ENCODE peak calls at places on chromosomes 11 and 22, in seven cellular contexts. One of them, this sample, is unnamed.

GRCh38 chr11:71444811-71445210 is 3.4 kb downstream of the DHCR7 start:
- DNase-seq in heart left ventricle: no peak
- DNase-seq in MG63: no peak
- DNase-seq in PC-9: no peak
- DNase-seq in EL: no peak
- DNase-seq in left kidney: no peak
- DNase-seq in midbrain: no peak
- DNase-seq in this sample: no peak

GRCh38 chr11:15912291-15912690 is 444.1 kb downstream of the SOX6 start:
- DNase-seq in heart left ventricle: no peak
- DNase-seq in MG63: no peak
- DNase-seq in PC-9: no peak
- DNase-seq in EL: no peak
- DNase-seq in left kidney: no peak
- DNase-seq in midbrain: no peak
- DNase-seq in this sample: no peak

GRCh38 chr11:129894281-129895125 is 875 bp downstream of the NFRKB start:
- DNase-seq in heart left ventricle: no peak
- DNase-seq in MG63: no peak
- DNase-seq in PC-9: no peak
- DNase-seq in EL: peak
- DNase-seq in left kidney: no peak
- DNase-seq in midbrain: no peak
- DNase-seq in this sample: peak

GRCh38 chr22:45208993-45209838 is 31.5 kb downstream of the KIAA0930 start:
- DNase-seq in heart left ventricle: no peak
- DNase-seq in MG63: peak
- DNase-seq in PC-9: no peak
- DNase-seq in EL: peak
- DNase-seq in left kidney: peak
- DNase-seq in midbrain: peak
- DNase-seq in this sample: peak

GRCh38 chr11:110077866-110078325 is 15.3 kb upstream of the ZC3H12C start:
- DNase-seq in heart left ventricle: no peak
- DNase-seq in MG63: no peak
- DNase-seq in PC-9: no peak
- DNase-seq in EL: peak
- DNase-seq in left kidney: no peak
- DNase-seq in midbrain: no peak
- DNase-seq in this sample: peak

GRCh38 chr22:21691773-21692172 is 26.0 kb downstream of the PPIL2 start:
- DNase-seq in heart left ventricle: no peak
- DNase-seq in MG63: no peak
- DNase-seq in PC-9: no peak
- DNase-seq in EL: no peak
- DNase-seq in left kidney: peak
- DNase-seq in midbrain: no peak
- DNase-seq in this sample: no peak

GRCh38 chr11:72589802-72590761 is 84.1 kb downstream of the PDE2A start:
- DNase-seq in heart left ventricle: peak
- DNase-seq in MG63: no peak
- DNase-seq in PC-9: no peak
- DNase-seq in EL: peak
- DNase-seq in left kidney: peak
- DNase-seq in midbrain: no peak
- DNase-seq in this sample: peak

GRCh38 chr11:8831861-8832260 is 79.1 kb upstream of the AKIP1 start:
- DNase-seq in heart left ventricle: no peak
- DNase-seq in MG63: no peak
- DNase-seq in PC-9: no peak
- DNase-seq in EL: no peak
- DNase-seq in left kidney: no peak
- DNase-seq in midbrain: no peak
- DNase-seq in this sample: no peak

GRCh38 chr11:26045082-26045481 is 286.8 kb upstream of the ANO3 start:
- DNase-seq in heart left ventricle: no peak
- DNase-seq in MG63: no peak
- DNase-seq in PC-9: no peak
- DNase-seq in EL: no peak
- DNase-seq in left kidney: no peak
- DNase-seq in midbrain: no peak
- DNase-seq in this sample: peak

GRCh38 chr11:131499199-131499598 is 128.8 kb downstream of the NTM start:
- DNase-seq in heart left ventricle: no peak
- DNase-seq in MG63: no peak
- DNase-seq in PC-9: no peak
- DNase-seq in EL: no peak
- DNase-seq in left kidney: no peak
- DNase-seq in midbrain: no peak
- DNase-seq in this sample: no peak

GRCh38 chr11:7611411-7611810 is 61.9 kb downstream of the CYB5R2 start:
- DNase-seq in heart left ventricle: no peak
- DNase-seq in MG63: no peak
- DNase-seq in PC-9: no peak
- DNase-seq in EL: no peak
- DNase-seq in left kidney: no peak
- DNase-seq in midbrain: no peak
- DNase-seq in this sample: no peak

GRCh38 chr11:47234669-47235075 is 13.9 kb downstream of the ACP2 start:
- DNase-seq in heart left ventricle: peak
- DNase-seq in MG63: no peak
- DNase-seq in PC-9: no peak
- DNase-seq in EL: no peak
- DNase-seq in left kidney: no peak
- DNase-seq in midbrain: no peak
- DNase-seq in this sample: peak

GRCh38 chr22:20811171-20811570 is 37.3 kb downstream of the SERPIND1 start:
- DNase-seq in heart left ventricle: no peak
- DNase-seq in MG63: no peak
- DNase-seq in PC-9: no peak
- DNase-seq in EL: no peak
- DNase-seq in left kidney: no peak
- DNase-seq in midbrain: no peak
- DNase-seq in this sample: no peak

GRCh38 chr11:114057605-114058004 is 1.9 kb upstream of the ZBTB16 start:
- DNase-seq in heart left ventricle: no peak
- DNase-seq in MG63: no peak
- DNase-seq in PC-9: no peak
- DNase-seq in EL: no peak
- DNase-seq in left kidney: no peak
- DNase-seq in midbrain: no peak
- DNase-seq in this sample: no peak

GRCh38 chr22:25844601-25845000 is 102.6 kb downstream of the MYO18B start:
- DNase-seq in heart left ventricle: no peak
- DNase-seq in MG63: no peak
- DNase-seq in PC-9: no peak
- DNase-seq in EL: no peak
- DNase-seq in left kidney: no peak
- DNase-seq in midbrain: no peak
- DNase-seq in this sample: no peak

GRCh38 chr11:94851864-94852581 is 83.9 kb downstream of the AMOTL1 start:
- DNase-seq in heart left ventricle: no peak
- DNase-seq in MG63: no peak
- DNase-seq in PC-9: no peak
- DNase-seq in EL: no peak
- DNase-seq in left kidney: no peak
- DNase-seq in midbrain: no peak
- DNase-seq in this sample: peak

GRCh38 chr22:31337178-31337577 is 9.0 kb downstream of the PATZ1 start:
- DNase-seq in heart left ventricle: no peak
- DNase-seq in MG63: peak
- DNase-seq in PC-9: peak
- DNase-seq in EL: peak
- DNase-seq in left kidney: no peak
- DNase-seq in midbrain: no peak
- DNase-seq in this sample: peak

GRCh38 chr11:93659216-93659615 is 2.3 kb upstream of the CEP295 start:
- DNase-seq in heart left ventricle: no peak
- DNase-seq in MG63: no peak
- DNase-seq in PC-9: no peak
- DNase-seq in EL: no peak
- DNase-seq in left kidney: no peak
- DNase-seq in midbrain: peak
- DNase-seq in this sample: no peak

GRCh38 chr11:119363874-119364590 is 17.5 kb downstream of the USP2 start:
- DNase-seq in heart left ventricle: peak
- DNase-seq in MG63: peak
- DNase-seq in PC-9: no peak
- DNase-seq in EL: no peak
- DNase-seq in left kidney: peak
- DNase-seq in midbrain: peak
- DNase-seq in this sample: peak

GRCh38 chr11:64484308-64485061 is 106.5 kb upstream of the SLC22A12 start:
- DNase-seq in heart left ventricle: no peak
- DNase-seq in MG63: no peak
- DNase-seq in PC-9: no peak
- DNase-seq in EL: no peak
- DNase-seq in left kidney: no peak
- DNase-seq in midbrain: no peak
- DNase-seq in this sample: no peak

GRCh38 chr22:46860562-46860961 is 98.1 kb downstream of the TBC1D22A start:
- DNase-seq in heart left ventricle: no peak
- DNase-seq in MG63: no peak
- DNase-seq in PC-9: no peak
- DNase-seq in EL: no peak
- DNase-seq in left kidney: no peak
- DNase-seq in midbrain: no peak
- DNase-seq in this sample: no peak

GRCh38 chr11:116598036-116598435 is 174.8 kb downstream of the BUD13 start:
- DNase-seq in heart left ventricle: no peak
- DNase-seq in MG63: no peak
- DNase-seq in PC-9: no peak
- DNase-seq in EL: no peak
- DNase-seq in left kidney: no peak
- DNase-seq in midbrain: no peak
- DNase-seq in this sample: no peak

GRCh38 chr22:47698906-47699305 is 936.5 kb downstream of the TBC1D22A start:
- DNase-seq in heart left ventricle: no peak
- DNase-seq in MG63: no peak
- DNase-seq in PC-9: no peak
- DNase-seq in EL: no peak
- DNase-seq in left kidney: no peak
- DNase-seq in midbrain: no peak
- DNase-seq in this sample: no peak

GRCh38 chr22:29233503-29233902 is 27.8 kb downstream of the EMID1 start:
- DNase-seq in heart left ventricle: no peak
- DNase-seq in MG63: no peak
- DNase-seq in PC-9: no peak
- DNase-seq in EL: no peak
- DNase-seq in left kidney: no peak
- DNase-seq in midbrain: no peak
- DNase-seq in this sample: no peak

GRCh38 chr11:19628018-19628417 is 84.6 kb upstream of the NAV2 start:
- DNase-seq in heart left ventricle: peak
- DNase-seq in MG63: peak
- DNase-seq in PC-9: no peak
- DNase-seq in EL: peak
- DNase-seq in left kidney: no peak
- DNase-seq in midbrain: peak
- DNase-seq in this sample: no peak

GRCh38 chr22:37326726-37327125 is 44.4 kb downstream of the CYTH4 start:
- DNase-seq in heart left ventricle: no peak
- DNase-seq in MG63: no peak
- DNase-seq in PC-9: peak
- DNase-seq in EL: no peak
- DNase-seq in left kidney: no peak
- DNase-seq in midbrain: no peak
- DNase-seq in this sample: no peak

GRCh38 chr22:39994046-39994565 is 648 bp upstream of the FAM83F start:
- DNase-seq in heart left ventricle: no peak
- DNase-seq in MG63: no peak
- DNase-seq in PC-9: no peak
- DNase-seq in EL: no peak
- DNase-seq in left kidney: no peak
- DNase-seq in midbrain: no peak
- DNase-seq in this sample: no peak